ENCODE peak calls at places on chromosomes 13 and 19, in six cellular contexts. One of them, this sample, is unnamed.

GRCh38 chr19:52943134-52943883 is 19.4 kb downstream of the ZNF816 start:
- DNase-seq in A549: no peak
- DNase-seq in choroid plexus epithelial cell: no peak
- DNase-seq in right atrium auricular region: no peak
- DNase-seq in cardiac fibroblast: no peak
- DNase-seq in body of pancreas: no peak
- DNase-seq in this sample: no peak

GRCh38 chr13:26446751-26447150 is 110.7 kb upstream of the WASF3 start:
- DNase-seq in A549: no peak
- DNase-seq in choroid plexus epithelial cell: no peak
- DNase-seq in right atrium auricular region: no peak
- DNase-seq in cardiac fibroblast: peak
- DNase-seq in body of pancreas: no peak
- DNase-seq in this sample: no peak

GRCh38 chr13:53129864-53130393 is 101.3 kb downstream of the OLFM4 start:
- DNase-seq in A549: no peak
- DNase-seq in choroid plexus epithelial cell: no peak
- DNase-seq in right atrium auricular region: no peak
- DNase-seq in cardiac fibroblast: no peak
- DNase-seq in body of pancreas: no peak
- DNase-seq in this sample: no peak

GRCh38 chr19:9914315-9915207 is 21.8 kb downstream of the OLFM2 start:
- DNase-seq in A549: peak
- DNase-seq in choroid plexus epithelial cell: peak
- DNase-seq in right atrium auricular region: peak
- DNase-seq in cardiac fibroblast: peak
- DNase-seq in body of pancreas: peak
- DNase-seq in this sample: peak

GRCh38 chr13:108213946-108214345 is 1.4 kb downstream of the LIG4 start:
- DNase-seq in A549: no peak
- DNase-seq in choroid plexus epithelial cell: no peak
- DNase-seq in right atrium auricular region: no peak
- DNase-seq in cardiac fibroblast: peak
- DNase-seq in body of pancreas: no peak
- DNase-seq in this sample: no peak

GRCh38 chr13:27917121-27917947 is 2.5 kb upstream of the PDX1 start:
- DNase-seq in A549: no peak
- DNase-seq in choroid plexus epithelial cell: no peak
- DNase-seq in right atrium auricular region: no peak
- DNase-seq in cardiac fibroblast: no peak
- DNase-seq in body of pancreas: peak
- DNase-seq in this sample: no peak

GRCh38 chr19:3625996-3626472 is 556 bp downstream of the CACTIN start:
- DNase-seq in A549: no peak
- DNase-seq in choroid plexus epithelial cell: no peak
- DNase-seq in right atrium auricular region: no peak
- DNase-seq in cardiac fibroblast: no peak
- DNase-seq in body of pancreas: no peak
- DNase-seq in this sample: no peak

GRCh38 chr19:28168557-28168956 is 1044.4 kb downstream of the UQCRFS1 start:
- DNase-seq in A549: no peak
- DNase-seq in choroid plexus epithelial cell: no peak
- DNase-seq in right atrium auricular region: no peak
- DNase-seq in cardiac fibroblast: no peak
- DNase-seq in body of pancreas: no peak
- DNase-seq in this sample: peak

GRCh38 chr13:31240921-31241320 is 41.1 kb downstream of the B3GLCT start:
- DNase-seq in A549: no peak
- DNase-seq in choroid plexus epithelial cell: peak
- DNase-seq in right atrium auricular region: no peak
- DNase-seq in cardiac fibroblast: peak
- DNase-seq in body of pancreas: no peak
- DNase-seq in this sample: no peak

GRCh38 chr19:15418112-15418587 is 638 bp downstream of the AKAP8L start:
- DNase-seq in A549: no peak
- DNase-seq in choroid plexus epithelial cell: peak
- DNase-seq in right atrium auricular region: no peak
- DNase-seq in cardiac fibroblast: peak
- DNase-seq in body of pancreas: peak
- DNase-seq in this sample: peak

GRCh38 chr13:66992183-66992582 is 238.0 kb downstream of the PCDH9 start:
- DNase-seq in A549: peak
- DNase-seq in choroid plexus epithelial cell: peak
- DNase-seq in right atrium auricular region: no peak
- DNase-seq in cardiac fibroblast: peak
- DNase-seq in body of pancreas: no peak
- DNase-seq in this sample: peak

GRCh38 chr19:7401694-7402093 is 53.0 kb downstream of the ARHGEF18 start:
- DNase-seq in A549: no peak
- DNase-seq in choroid plexus epithelial cell: no peak
- DNase-seq in right atrium auricular region: no peak
- DNase-seq in cardiac fibroblast: no peak
- DNase-seq in body of pancreas: no peak
- DNase-seq in this sample: no peak

GRCh38 chr19:47509973-47510372 is 4.9 kb downstream of the NAPA start:
- DNase-seq in A549: no peak
- DNase-seq in choroid plexus epithelial cell: no peak
- DNase-seq in right atrium auricular region: no peak
- DNase-seq in cardiac fibroblast: no peak
- DNase-seq in body of pancreas: peak
- DNase-seq in this sample: no peak

GRCh38 chr19:18044825-18045304 is 36.9 kb downstream of the ARRDC2 start:
- DNase-seq in A549: peak
- DNase-seq in choroid plexus epithelial cell: peak
- DNase-seq in right atrium auricular region: peak
- DNase-seq in cardiac fibroblast: peak
- DNase-seq in body of pancreas: peak
- DNase-seq in this sample: peak

GRCh38 chr13:43087960-43088580 is 64.7 kb downstream of the DNAJC15 start:
- DNase-seq in A549: no peak
- DNase-seq in choroid plexus epithelial cell: peak
- DNase-seq in right atrium auricular region: no peak
- DNase-seq in cardiac fibroblast: peak
- DNase-seq in body of pancreas: no peak
- DNase-seq in this sample: peak

GRCh38 chr13:28611654-28612131 is 47.2 kb upstream of the POMP start:
- DNase-seq in A549: no peak
- DNase-seq in choroid plexus epithelial cell: peak
- DNase-seq in right atrium auricular region: no peak
- DNase-seq in cardiac fibroblast: peak
- DNase-seq in body of pancreas: no peak
- DNase-seq in this sample: no peak

GRCh38 chr13:42745655-42746054 is 35.7 kb upstream of the FAM216B start:
- DNase-seq in A549: no peak
- DNase-seq in choroid plexus epithelial cell: peak
- DNase-seq in right atrium auricular region: no peak
- DNase-seq in cardiac fibroblast: peak
- DNase-seq in body of pancreas: no peak
- DNase-seq in this sample: no peak

GRCh38 chr13:43411741-43412140 is 375.0 kb downstream of the ENOX1 start:
- DNase-seq in A549: no peak
- DNase-seq in choroid plexus epithelial cell: no peak
- DNase-seq in right atrium auricular region: no peak
- DNase-seq in cardiac fibroblast: no peak
- DNase-seq in body of pancreas: no peak
- DNase-seq in this sample: peak

GRCh38 chr13:75197803-75198202 is 284.2 kb downstream of the TBC1D4 start:
- DNase-seq in A549: no peak
- DNase-seq in choroid plexus epithelial cell: no peak
- DNase-seq in right atrium auricular region: no peak
- DNase-seq in cardiac fibroblast: no peak
- DNase-seq in body of pancreas: no peak
- DNase-seq in this sample: no peak

GRCh38 chr19:5827891-5828660 is 11.4 kb downstream of the FUT6 start:
- DNase-seq in A549: peak
- DNase-seq in choroid plexus epithelial cell: peak
- DNase-seq in right atrium auricular region: peak
- DNase-seq in cardiac fibroblast: peak
- DNase-seq in body of pancreas: peak
- DNase-seq in this sample: peak

GRCh38 chr19:17473041-17473440 is 2.7 kb downstream of the SLC27A1 start:
- DNase-seq in A549: peak
- DNase-seq in choroid plexus epithelial cell: peak
- DNase-seq in right atrium auricular region: no peak
- DNase-seq in cardiac fibroblast: peak
- DNase-seq in body of pancreas: no peak
- DNase-seq in this sample: peak

GRCh38 chr19:55147408-55148251 is 1.4 kb downstream of the TNNT1 start:
- DNase-seq in A549: peak
- DNase-seq in choroid plexus epithelial cell: no peak
- DNase-seq in right atrium auricular region: no peak
- DNase-seq in cardiac fibroblast: no peak
- DNase-seq in body of pancreas: no peak
- DNase-seq in this sample: no peak

GRCh38 chr19:2533072-2533425 is 57.1 kb downstream of the GADD45B start:
- DNase-seq in A549: no peak
- DNase-seq in choroid plexus epithelial cell: no peak
- DNase-seq in right atrium auricular region: no peak
- DNase-seq in cardiac fibroblast: no peak
- DNase-seq in body of pancreas: no peak
- DNase-seq in this sample: no peak

GRCh38 chr19:3457531-3458228 is 22.6 kb downstream of the SMIM24 start:
- DNase-seq in A549: peak
- DNase-seq in choroid plexus epithelial cell: no peak
- DNase-seq in right atrium auricular region: no peak
- DNase-seq in cardiac fibroblast: no peak
- DNase-seq in body of pancreas: no peak
- DNase-seq in this sample: peak

GRCh38 chr13:110559429-110559943 is 2.0 kb downstream of the RAB20 start:
- DNase-seq in A549: no peak
- DNase-seq in choroid plexus epithelial cell: peak
- DNase-seq in right atrium auricular region: no peak
- DNase-seq in cardiac fibroblast: peak
- DNase-seq in body of pancreas: peak
- DNase-seq in this sample: peak

GRCh38 chr19:1062387-1063029 is 4.5 kb upstream of the ARHGAP45 start:
- DNase-seq in A549: no peak
- DNase-seq in choroid plexus epithelial cell: no peak
- DNase-seq in right atrium auricular region: no peak
- DNase-seq in cardiac fibroblast: no peak
- DNase-seq in body of pancreas: no peak
- DNase-seq in this sample: no peak

GRCh38 chr19:1063030-1063908 is 3.7 kb upstream of the ARHGAP45 start:
- DNase-seq in A549: peak
- DNase-seq in choroid plexus epithelial cell: no peak
- DNase-seq in right atrium auricular region: no peak
- DNase-seq in cardiac fibroblast: no peak
- DNase-seq in body of pancreas: no peak
- DNase-seq in this sample: no peak

GRCh38 chr19:1061987-1062386 is 5.0 kb upstream of the ARHGAP45 start:
- DNase-seq in A549: no peak
- DNase-seq in choroid plexus epithelial cell: no peak
- DNase-seq in right atrium auricular region: no peak
- DNase-seq in cardiac fibroblast: no peak
- DNase-seq in body of pancreas: no peak
- DNase-seq in this sample: no peak

GRCh38 chr19:1058112-1058511 is 8.9 kb upstream of the ARHGAP45 start:
- DNase-seq in A549: no peak
- DNase-seq in choroid plexus epithelial cell: no peak
- DNase-seq in right atrium auricular region: no peak
- DNase-seq in cardiac fibroblast: no peak
- DNase-seq in body of pancreas: no peak
- DNase-seq in this sample: no peak

DNA sequence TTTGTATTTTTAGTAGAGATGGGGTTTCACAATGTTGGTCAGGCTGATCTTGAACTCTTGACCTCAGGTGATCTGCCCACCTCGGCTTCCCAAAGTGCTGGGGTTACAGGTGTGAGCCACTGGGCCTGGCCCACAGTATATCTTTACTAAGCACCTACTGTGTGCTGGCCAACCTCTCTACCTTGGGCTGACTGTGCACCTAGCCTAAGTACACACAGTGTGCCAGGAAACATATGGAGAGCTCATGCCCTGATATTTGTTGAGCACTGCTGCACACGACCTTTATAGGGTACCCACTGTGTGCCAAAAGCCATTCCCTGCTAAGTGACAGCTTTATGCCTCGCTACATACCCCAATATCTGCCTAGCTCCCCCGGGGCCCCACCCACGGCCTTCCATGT is 6.3 kb upstream of the ARHGAP45 start:
- DNase-seq in A549: no peak
- DNase-seq in choroid plexus epithelial cell: no peak
- DNase-seq in right atrium auricular region: no peak
- DNase-seq in cardiac fibroblast: no peak
- DNase-seq in body of pancreas: no peak
- DNase-seq in this sample: no peak
- H3K4me3 ChIP-seq in A549: no peak
- H3K4me3 ChIP-seq in choroid plexus epithelial cell: no peak
- H3K4me3 ChIP-seq in right atrium auricular region: no peak
- H3K4me3 ChIP-seq in cardiac fibroblast: no peak
- H3K4me3 ChIP-seq in body of pancreas: no peak
- H3K4me3 ChIP-seq in this sample: no peak

GRCh38 chr19:33192010-33192409 is 2.1 kb upstream of the LRP3 start:
- DNase-seq in A549: no peak
- DNase-seq in choroid plexus epithelial cell: no peak
- DNase-seq in right atrium auricular region: no peak
- DNase-seq in cardiac fibroblast: no peak
- DNase-seq in body of pancreas: no peak
- DNase-seq in this sample: no peak
- TF ChIP-seq CTCF in A549: peak
- TF ChIP-seq CTCF in choroid plexus epithelial cell: peak
- TF ChIP-seq CTCF in right atrium auricular region: no peak
- TF ChIP-seq CTCF in cardiac fibroblast: peak
- TF ChIP-seq CTCF in body of pancreas: no peak
- TF ChIP-seq CTCF in this sample: peak

DNA sequence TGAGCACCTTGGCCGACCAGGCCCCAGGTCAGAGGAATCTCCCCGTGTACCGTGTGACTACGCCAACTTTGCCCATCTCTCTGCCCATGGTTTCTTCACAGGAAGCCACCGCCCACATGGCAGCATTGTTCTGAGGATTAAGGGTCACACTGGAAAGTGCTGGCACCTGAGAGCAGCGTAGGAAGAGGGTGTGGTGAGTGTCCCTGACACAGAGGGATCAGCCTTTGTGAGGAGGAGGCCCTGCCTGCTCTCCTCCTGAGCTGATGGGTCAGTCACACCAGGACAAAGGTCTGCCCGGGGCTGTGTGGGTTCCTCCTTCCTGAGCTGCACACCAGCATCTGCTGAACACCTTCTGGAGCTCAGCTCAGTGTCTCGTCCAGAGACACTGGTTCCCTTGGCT is 32.2 kb upstream of the SLC15A1 start:
- DNase-seq in A549: no peak
- DNase-seq in choroid plexus epithelial cell: no peak
- DNase-seq in right atrium auricular region: no peak
- DNase-seq in cardiac fibroblast: no peak
- DNase-seq in body of pancreas: no peak
- DNase-seq in this sample: no peak
- H3K4me3 ChIP-seq in A549: no peak
- H3K4me3 ChIP-seq in choroid plexus epithelial cell: no peak
- H3K4me3 ChIP-seq in right atrium auricular region: no peak
- H3K4me3 ChIP-seq in cardiac fibroblast: no peak
- H3K4me3 ChIP-seq in body of pancreas: no peak
- H3K4me3 ChIP-seq in this sample: no peak

DNA sequence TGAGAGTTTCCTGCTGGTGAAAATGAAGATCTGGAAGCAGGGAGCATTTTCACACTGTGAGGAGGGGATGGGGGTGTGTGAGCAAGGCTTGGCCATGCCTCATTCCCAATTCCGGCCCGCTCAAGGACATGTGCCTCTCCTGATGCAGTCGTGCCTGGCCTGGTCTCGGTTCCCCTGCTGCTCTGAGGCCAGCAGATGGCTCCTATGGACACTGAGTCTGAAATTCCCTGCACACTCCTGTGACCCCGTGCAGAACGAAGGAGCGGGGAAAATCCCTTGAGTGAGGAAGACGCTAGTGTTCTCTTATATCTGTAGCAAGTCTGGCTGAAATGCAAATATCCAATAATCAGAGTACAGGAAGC is 363 bp upstream of the ZNF763 start:
- DNase-seq in A549: no peak
- DNase-seq in choroid plexus epithelial cell: no peak
- DNase-seq in right atrium auricular region: no peak
- DNase-seq in cardiac fibroblast: no peak
- DNase-seq in body of pancreas: no peak
- DNase-seq in this sample: no peak
- TF ChIP-seq CTCF in A549: no peak
- TF ChIP-seq CTCF in choroid plexus epithelial cell: peak
- TF ChIP-seq CTCF in right atrium auricular region: no peak
- TF ChIP-seq CTCF in cardiac fibroblast: peak
- TF ChIP-seq CTCF in body of pancreas: no peak
- TF ChIP-seq CTCF in this sample: no peak

This sample was measured in astrocyte of the spinal cord.